ENCODE peak calls at places on chromosomes 5 and 9, in seven cellular contexts. L is amniotic stem cell; T is progenitor cell of endocrine pancreas; Z is M059J; M is stimulated activated naive CD4-positive, alpha-beta T cell; Y is upper lobe of right lung; G is D341Med. K is an unnamed sample.

GRCh38 chr9:100294341-100294740 is 58.4 kb downstream of the TEX10 start:
- DNase-seq in Z (peak; percentile 23), M (no peak), T (no peak), L (no peak), Y (no peak), G (no peak), K (no peak)

GRCh38 chr5:173304591-173304988 is 23.6 kb downstream of the STC2 start:
- DNase-seq in G (no peak), L (no peak), T (no peak), Z (no peak), Y (no peak), M (no peak), K (no peak)

GRCh38 chr5:78829811-78830499 is 155.2 kb downstream of the ARSB start:
- DNase-seq in G (no peak), T (no peak), L (no peak), Z (peak; percentile 37), Y (no peak), M (no peak), K (no peak)

GRCh38 chr5:1965860-1966396 is 83.2 kb upstream of the IRX4 start:
- DNase-seq in M (no peak), L (no peak), G (no peak), Z (no peak), T (no peak), Y (no peak), K (no peak)

GRCh38 chr9:99056876-99057664 is 47.8 kb upstream of the TGFBR1 start:
- DNase-seq in Y (no peak), L (no peak), G (no peak), M (no peak), T (no peak), Z (peak; percentile 98), K (no peak)

GRCh38 chr5:36734422-36734821 is 128.0 kb downstream of the SLC1A3 start:
- DNase-seq in Z (peak; percentile 60), L (no peak), G (peak; percentile 53), M (no peak), T (no peak), Y (no peak), K (no peak)

GRCh38 chr5:135444881-135445280 is 2.3 kb downstream of the DCANP1 start:
- DNase-seq in G (no peak), Z (no peak), T (no peak), M (no peak), Y (peak; percentile 36), L (no peak), K (no peak)

GRCh38 chr5:138339086-138339456 is 1.0 kb downstream of the FAM53C start:
- DNase-seq in Z (no peak), M (peak; percentile 19), Y (no peak), G (no peak), T (no peak), L (no peak), K (no peak)

GRCh38 chr5:128346038-128346437 is 192.0 kb downstream of the FBN2 start:
- DNase-seq in M (no peak), L (no peak), Z (no peak), T (no peak), G (no peak), Y (no peak), K (no peak)